ENCODE peak calls at places on chromosomes 16 and 17, in six cellular contexts. N is IMR-90, L is ovary, H is adrenal gland, K is A549, Z is esophagus muscularis mucosa. M is an unnamed sample. For H3K4me1, the result is how much of the 10 kb centered on the place peaks cover.

GRCh38 chr16:1437606-1438005 is 6.7 kb downstream of the PERCC1 start:
- DNase-seq in N (no peak), Z (no peak), L (no peak), H (no peak), K (no peak), M (no peak)

GRCh38 chr16:54201200-54201599 is 85.4 kb downstream of the IRX3 start:
- DNase-seq in K (no peak), N (no peak), Z (no peak), L (no peak), H (no peak), M (peak)

GRCh38 chr17:80791758-80792284 is 199.8 kb upstream of the CHMP6 start:
- DNase-seq in K (peak), Z (no peak), H (peak), N (peak), L (peak), M (peak)

GRCh38 chr16:65600629-65601028 is 478.8 kb upstream of the CDH11 start:
- DNase-seq in L (no peak), Z (no peak), K (no peak), N (peak), H (no peak), M (no peak)

GRCh38 chr16:3190949-3191353 is 2.9 kb downstream of the OR1F1 start:
- DNase-seq in K (no peak), L (no peak), N (no peak), H (no peak), Z (no peak), M (no peak)

GRCh38 chr17:76027159-76027839 is at the start of gene EVPL:
- DNase-seq in Z (no peak), H (no peak), L (no peak), K (peak), N (no peak), M (no peak)

GRCh38 chr16:2090819-2091721 is 43.3 kb downstream of the TSC2 start:
- DNase-seq in N (no peak), K (no peak), L (peak), H (peak), Z (no peak), M (peak)

GRCh38 chr17:78580277-78580804 is 3.1 kb upstream of the DNAH17 start:
- DNase-seq in K (no peak), N (no peak), H (no peak), L (no peak), Z (no peak), M (no peak)

GRCh38 chr16:27642753-27643152 is 92.8 kb downstream of the KATNIP start:
- DNase-seq in Z (no peak), L (no peak), K (no peak), H (no peak), N (peak), M (peak)

GRCh38 chr16:1832831-1833454 is 5.9 kb downstream of the FAHD1 start:
- DNase-seq in L (no peak), Z (no peak), H (no peak), N (no peak), K (no peak), M (no peak)

GRCh38 chr17:71615820-71616219 is 505.0 kb upstream of the SOX9 start:
- DNase-seq in Z (no peak), N (no peak), K (no peak), L (no peak), H (no peak), M (no peak)

GRCh38 chr17:45172541-45173286 is 11.0 kb downstream of the HEXIM2 start:
- DNase-seq in K (peak), Z (no peak), N (peak), L (peak), H (peak), M (peak)

GRCh38 chr16:83808573-83809014 is 816 bp downstream of the HSBP1 start:
- DNase-seq in Z (no peak), K (no peak), N (no peak), L (no peak), H (no peak), M (no peak)

GRCh38 chr16:19879241-19879792 is 5.3 kb downstream of the GPRC5B start:
- DNase-seq in N (peak), L (no peak), K (no peak), Z (no peak), H (peak), M (no peak)

GRCh38 chr16:68696514-68696913 is 40.6 kb upstream of the CDH1 start:
- DNase-seq in H (no peak), L (no peak), K (no peak), Z (no peak), N (no peak), M (no peak)

GRCh38 chr17:8176197-8176940 is at the start of gene TMEM107:
- DNase-seq in Z (peak), L (peak), N (peak), K (peak), H (peak), M (peak)

GRCh38 chr17:44898768-44899073 is 524 bp downstream of the EFTUD2 start:
- DNase-seq in K (peak), L (no peak), H (no peak), Z (no peak), N (no peak), M (no peak)

GRCh38 chr16:75138636-75139035 is 9.7 kb upstream of the ZFP1 start:
- DNase-seq in H (no peak), K (no peak), Z (no peak), L (no peak), N (no peak), M (no peak)

DNA sequence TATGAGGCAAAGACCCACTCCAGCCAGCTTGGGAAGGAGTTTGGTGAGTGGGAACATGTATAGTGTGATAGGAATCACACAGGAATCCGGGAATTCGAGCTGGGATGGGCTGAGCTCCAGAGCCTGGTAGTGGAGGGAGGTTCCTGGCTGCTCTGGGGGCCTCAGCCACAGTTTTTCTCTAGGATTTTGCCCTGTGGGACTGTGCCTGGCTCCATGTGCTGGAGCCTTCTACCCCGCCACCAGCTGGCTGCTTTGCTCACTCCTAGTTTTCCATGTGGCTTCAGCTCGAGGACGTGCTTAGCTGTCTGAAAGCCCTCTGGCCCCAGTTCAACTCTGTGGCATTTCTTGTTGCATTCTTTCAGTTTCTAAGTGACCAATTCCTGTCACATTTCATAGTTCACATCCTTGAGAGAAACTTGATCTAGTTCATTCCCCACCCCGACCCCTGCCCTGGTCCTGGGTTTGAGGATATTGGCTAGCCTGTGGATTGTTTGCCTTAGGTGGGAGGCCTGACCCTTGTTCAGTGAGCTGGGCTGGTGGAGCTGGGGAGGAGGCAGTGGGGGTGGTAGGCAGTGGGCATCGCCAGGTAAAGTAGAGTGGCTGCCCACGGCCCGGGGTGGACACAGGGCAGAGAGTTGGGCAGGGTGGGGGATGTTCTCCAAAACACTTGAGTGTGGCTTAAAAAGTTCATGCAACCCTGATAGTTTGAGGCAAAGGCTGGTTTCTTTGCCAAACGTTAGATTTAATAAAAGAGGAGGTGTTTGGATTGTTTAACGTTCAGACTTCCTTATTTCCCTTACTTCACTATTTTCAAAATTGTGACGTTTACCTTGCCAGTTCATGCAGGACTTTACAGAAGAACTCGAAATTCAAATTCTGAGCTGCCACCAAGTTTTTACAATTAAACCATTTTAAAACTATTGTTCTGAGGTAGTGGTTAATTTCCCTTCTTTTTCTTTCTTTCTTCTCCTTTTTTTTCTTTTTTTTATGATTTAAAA is 5.2 kb downstream of the SEC14L1 start:
- DNase-seq in K (no peak), L (no peak), N (peak), H (peak), Z (no peak), M (peak)
- H3K4me1 ChIP-seq in K (under half), L (under half), N (under half), H (half or more), Z (half or more), M (half or more)

GRCh38 chr17:12538003-12538402 is 127.7 kb upstream of the MYOCD start:
- DNase-seq in Z (no peak), L (no peak), N (no peak), K (no peak), H (no peak), M (no peak)
- TF ChIP-seq POLR2A in Z (no peak), L (no peak), N (no peak), K (no peak), H (no peak), M (no peak)

GRCh38 chr17:1553354-1554266 is 9.0 kb downstream of the PITPNA start:
- DNase-seq in L (no peak), Z (no peak), N (no peak), K (no peak), H (no peak), M (no peak)

GRCh38 chr17:1557355-1558095 is 5.1 kb downstream of the PITPNA start:
- DNase-seq in L (no peak), N (peak), H (peak), K (no peak), Z (no peak), M (no peak)

GRCh38 chr17:1555618-1556471 is 6.7 kb downstream of the PITPNA start:
- DNase-seq in N (no peak), L (no peak), Z (no peak), H (peak), K (no peak), M (peak)

GRCh38 chr17:1552911-1553310 is 9.7 kb downstream of the PITPNA start:
- DNase-seq in Z (no peak), K (no peak), H (no peak), L (no peak), N (no peak), M (no peak)

DNA sequence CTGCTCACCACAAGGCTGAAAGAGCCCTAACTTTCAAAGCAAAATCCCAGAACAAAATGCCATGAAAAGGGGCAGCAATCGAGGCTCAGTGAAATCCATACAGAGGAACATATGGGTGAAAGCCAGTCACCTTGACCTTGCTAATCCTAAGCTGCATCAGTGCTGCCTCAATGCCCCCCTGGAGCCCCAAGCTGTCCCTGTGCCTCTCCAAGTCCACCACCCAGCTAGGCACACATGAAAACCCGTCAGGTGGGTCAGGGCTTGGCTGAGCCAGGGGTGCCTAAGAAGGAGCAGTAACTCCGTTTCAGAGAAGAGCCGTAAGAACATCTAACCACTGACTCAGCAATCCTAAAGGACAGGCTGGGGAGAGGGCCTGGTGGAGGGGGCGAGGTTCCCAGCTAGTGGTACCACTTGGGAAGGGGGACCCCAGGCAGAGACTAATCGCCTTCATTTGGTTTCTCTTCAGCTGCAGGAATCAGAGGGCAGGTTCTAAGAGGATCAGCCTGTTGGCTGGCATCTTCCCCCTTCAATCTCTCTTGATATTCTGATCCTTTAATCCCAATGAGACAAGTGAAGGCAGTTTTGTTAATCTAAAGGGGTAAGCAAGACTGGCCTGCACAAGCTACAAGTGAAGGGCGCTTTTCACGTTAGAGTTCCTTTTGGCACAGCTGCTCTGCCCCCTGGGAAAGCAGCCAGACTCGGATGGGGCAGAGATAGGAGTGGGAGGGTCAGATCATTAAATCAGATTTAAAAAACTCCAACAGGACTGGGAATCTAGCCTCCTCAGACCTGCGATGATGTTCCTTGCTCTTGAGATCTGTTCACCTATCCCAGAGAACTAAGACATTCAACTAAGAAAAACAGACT is 7.6 kb downstream of the PITPNA start:
- DNase-seq in L (no peak), K (no peak), Z (no peak), N (no peak), H (peak), M (no peak)
- H3K27ac ChIP-seq in L (no peak), K (no peak), Z (no peak), N (no peak), H (peak), M (no peak)

GRCh38 chr17:28388106-28388505 is 16.6 kb downstream of the SARM1 start:
- DNase-seq in Z (no peak), N (no peak), H (no peak), K (no peak), L (no peak), M (no peak)
- H3K4me1 ChIP-seq in Z (under half), N (under half), H (under half), K (under half), L (under half), M (under half)

M was measured in testis.